ENCODE peak calls at places on chromosomes 12 and 14, in ten cellular contexts. O is GM04504; F is HepG2; U is IMR-90; H is CD4-positive, alpha-beta memory T cell; A is endothelial cell; S is NCI-H146; Y is globus pallidus; B is M059J; W is fibroblast of lung. N is an unnamed sample.

GRCh38 chr14:99690636-99691035 is 6.5 kb downstream of the CYP46A1 start:
- DNase-seq in S (no peak), Y (no peak), F (no peak), H (no peak), U (no peak), B (no peak), O (no peak), A (no peak), W (no peak), N (no peak)

GRCh38 chr12:95553202-95553943 is 2.1 kb upstream of the USP44 start:
- DNase-seq in O (no peak), S (no peak), W (no peak), Y (no peak), U (no peak), H (no peak), A (no peak), F (no peak), B (no peak), N (no peak)

GRCh38 chr14:63174760-63175191 is 29.5 kb upstream of the RHOJ start:
- DNase-seq in U (peak), O (peak), F (peak), Y (peak), H (no peak), A (peak), B (peak), S (peak), W (peak), N (peak)

GRCh38 chr14:106530031-106530422 is 1003.6 kb downstream of the TMEM121 start:
- DNase-seq in A (no peak), F (no peak), U (no peak), Y (no peak), S (no peak), B (no peak), H (no peak), O (no peak), W (no peak), N (no peak)

GRCh38 chr14:55913324-55914035 is 204.7 kb upstream of the PELI2 start:
- DNase-seq in U (peak), H (no peak), S (no peak), F (no peak), W (peak), A (no peak), O (no peak), Y (no peak), B (no peak), N (no peak)

GRCh38 chr14:33686218-33686617 is 264.7 kb downstream of the EGLN3 start:
- DNase-seq in H (no peak), O (peak), S (no peak), Y (no peak), B (peak), F (no peak), U (peak), W (peak), A (no peak), N (no peak)

GRCh38 chr12:78933014-78933413 is 68.4 kb downstream of the SYT1 start:
- DNase-seq in O (no peak), Y (no peak), A (no peak), B (no peak), W (peak), H (no peak), U (peak), F (no peak), S (no peak), N (no peak)

GRCh38 chr12:89267404-89267803 is 84.9 kb downstream of the DUSP6 start:
- DNase-seq in B (no peak), Y (no peak), O (no peak), S (no peak), W (no peak), U (peak), A (no peak), H (no peak), F (no peak), N (no peak)

GRCh38 chr12:105706321-105706972 is 376.0 kb downstream of the C12orf75 start:
- DNase-seq in F (no peak), A (no peak), Y (no peak), S (peak), H (no peak), O (no peak), U (peak), B (peak), W (peak), N (no peak)

GRCh38 chr12:22046090-22046967 is at the start of gene CMAS:
- DNase-seq in H (peak), Y (peak), W (peak), U (peak), A (peak), S (peak), B (peak), O (peak), F (peak), N (peak)

GRCh38 chr12:108102363-108102762 is 26.7 kb upstream of the WSCD2 start:
- DNase-seq in O (no peak), H (no peak), A (no peak), S (no peak), F (no peak), U (no peak), Y (no peak), B (no peak), W (no peak), N (no peak)

GRCh38 chr12:65741662-65742480 is 82.4 kb upstream of the HMGA2 start:
- DNase-seq in W (peak), F (peak), H (no peak), S (no peak), B (no peak), Y (peak), O (no peak), U (peak), A (peak), N (no peak)

GRCh38 chr14:91227183-91227628 is 17.3 kb downstream of the GPR68 start:
- DNase-seq in F (no peak), A (no peak), O (no peak), H (peak), B (no peak), Y (no peak), W (peak), U (no peak), S (no peak), N (no peak)

GRCh38 chr14:74062809-74063150 is 21.5 kb downstream of the ALDH6A1 start:
- DNase-seq in O (no peak), U (peak), A (no peak), B (peak), W (peak), S (no peak), F (no peak), H (no peak), Y (no peak), N (no peak)

GRCh38 chr12:112126000-112126431 is 656 bp downstream of the TRAFD1 start:
- DNase-seq in F (no peak), Y (no peak), B (no peak), A (no peak), S (peak), W (no peak), O (no peak), U (no peak), H (no peak), N (no peak)

GRCh38 chr12:77013091-77013490 is 52.3 kb downstream of the E2F7 start:
- DNase-seq in W (no peak), A (no peak), F (no peak), B (no peak), H (no peak), S (no peak), O (no peak), U (peak), Y (no peak), N (no peak)

GRCh38 chr12:47742253-47742825 is 16.3 kb downstream of the RAPGEF3 start:
- DNase-seq in O (no peak), W (no peak), Y (no peak), F (peak), H (peak), A (peak), U (no peak), B (peak), S (peak), N (peak)

GRCh38 chr12:57766464-57767311 is at the start of gene CYP27B1:
- DNase-seq in O (no peak), F (no peak), A (no peak), B (peak), S (peak), H (no peak), Y (no peak), W (peak), U (peak), N (no peak)

GRCh38 chr12:19960527-19960926 is 407.8 kb upstream of the PDE3A start:
- DNase-seq in F (no peak), A (no peak), U (no peak), W (no peak), S (no peak), O (no peak), Y (no peak), B (no peak), H (no peak), N (no peak)

GRCh38 chr14:36661506-36662257 is at the start of gene PAX9:
- DNase-seq in H (no peak), F (peak), B (peak), W (peak), O (peak), S (peak), A (peak), Y (peak), U (peak), N (no peak)

GRCh38 chr14:75812592-75812991 is 151.5 kb downstream of the TTLL5 start:
- DNase-seq in A (no peak), H (no peak), S (no peak), O (no peak), U (no peak), Y (no peak), F (no peak), W (no peak), B (no peak), N (no peak)

GRCh38 chr12:12608557-12608957 is 3.1 kb upstream of the CREBL2 start:
- DNase-seq in S (peak), B (peak), W (peak), U (peak), Y (no peak), O (no peak), H (no peak), F (peak), A (no peak), N (no peak)

GRCh38 chr14:75277000-75277795 is 1.4 kb upstream of the FOS start:
- DNase-seq in Y (peak), O (peak), H (peak), S (peak), U (peak), F (peak), B (peak), A (peak), W (peak), N (no peak)

GRCh38 chr12:5690240-5690639 is 254.8 kb downstream of the ANO2 start:
- DNase-seq in S (no peak), A (no peak), U (no peak), W (no peak), F (no peak), H (no peak), Y (no peak), B (no peak), O (no peak), N (no peak)

GRCh38 chr14:65352964-65353530 is 59.5 kb upstream of the FUT8 start:
- DNase-seq in A (no peak), F (no peak), B (peak), U (no peak), Y (no peak), O (no peak), S (no peak), H (no peak), W (no peak), N (no peak)

GRCh38 chr12:82937151-82937550 is 250.4 kb downstream of the TMTC2 start:
- DNase-seq in F (no peak), B (no peak), A (no peak), O (no peak), Y (no peak), S (no peak), W (peak), U (no peak), H (no peak), N (no peak)

GRCh38 chr14:21382095-21382494 is 1.7 kb downstream of the SUPT16H start:
- DNase-seq in Y (no peak), H (no peak), S (no peak), B (no peak), U (no peak), O (no peak), A (no peak), F (no peak), W (peak), N (no peak)

GRCh38 chr12:89873745-89874144 is 165.1 kb upstream of the ATP2B1 start:
- DNase-seq in H (no peak), B (peak), O (no peak), W (peak), U (peak), Y (no peak), A (no peak), F (no peak), S (no peak), N (no peak)

GRCh38 chr12:21656931-21657335 is 709 bp downstream of the LDHB start:
- DNase-seq in Y (peak), H (peak), O (peak), W (peak), B (peak), A (peak), S (peak), U (peak), F (no peak), N (no peak)

GRCh38 chr12:116604883-116605641 is 45.9 kb downstream of the MAP1LC3B2 start:
- DNase-seq in H (no peak), A (no peak), Y (no peak), U (no peak), B (no peak), O (no peak), S (no peak), F (no peak), W (peak), N (no peak)

GRCh38 chr12:27198036-27198435 is 46.0 kb upstream of the STK38L start:
- DNase-seq in S (no peak), W (peak), A (no peak), U (peak), H (no peak), Y (no peak), O (no peak), F (no peak), B (no peak), N (no peak)

GRCh38 chr12:113440336-113440735 is 18.2 kb downstream of the SDSL start:
- DNase-seq in U (no peak), A (no peak), W (no peak), S (no peak), B (no peak), F (no peak), Y (no peak), O (no peak), H (no peak), N (no peak)

GRCh38 chr14:55126932-55127490 is 2.0 kb upstream of the LGALS3 start:
- DNase-seq in F (no peak), W (no peak), Y (no peak), A (no peak), S (no peak), U (no peak), O (no peak), B (no peak), H (no peak), N (no peak)

GRCh38 chr14:81193924-81194633 is 26.7 kb downstream of the GTF2A1 start:
- DNase-seq in F (no peak), B (no peak), A (no peak), H (no peak), W (no peak), S (no peak), Y (no peak), U (no peak), O (no peak), N (no peak)